ENCODE peak calls at places on chromosomes 12 and 14, in five cellular contexts. One of them, this sample, is unnamed.

GRCh38 chr14:20469242-20469889 is at the start of gene PNP:
- DNase-seq in fibroblast of lung: peak
- DNase-seq in gastrocnemius medialis: peak
- DNase-seq in GM19239: peak
- DNase-seq in mammary epithelial cell: peak
- DNase-seq in this sample: peak

GRCh38 chr14:89955022-89955414 is 488 bp upstream of the EFCAB11 start:
- DNase-seq in GM19239: no peak
- DNase-seq in fibroblast of lung: no peak
- DNase-seq in gastrocnemius medialis: no peak
- DNase-seq in mammary epithelial cell: no peak
- DNase-seq in this sample: no peak

GRCh38 chr14:93135399-93135798 is 19.7 kb upstream of the ITPK1 start:
- DNase-seq in fibroblast of lung: no peak
- DNase-seq in mammary epithelial cell: no peak
- DNase-seq in gastrocnemius medialis: no peak
- DNase-seq in GM19239: no peak
- DNase-seq in this sample: no peak

GRCh38 chr12:7935464-7935772 is 569 bp downstream of the SLC2A3 start:
- DNase-seq in mammary epithelial cell: no peak
- DNase-seq in gastrocnemius medialis: no peak
- DNase-seq in GM19239: no peak
- DNase-seq in fibroblast of lung: no peak
- DNase-seq in this sample: no peak

GRCh38 chr14:70193396-70193795 is 4.6 kb upstream of the SLC8A3 start:
- DNase-seq in GM19239: no peak
- DNase-seq in mammary epithelial cell: no peak
- DNase-seq in fibroblast of lung: no peak
- DNase-seq in gastrocnemius medialis: no peak
- DNase-seq in this sample: no peak

GRCh38 chr14:68783408-68784297 is 9.2 kb downstream of the ZFP36L1 start:
- DNase-seq in fibroblast of lung: no peak
- DNase-seq in mammary epithelial cell: no peak
- DNase-seq in GM19239: no peak
- DNase-seq in gastrocnemius medialis: no peak
- DNase-seq in this sample: no peak

GRCh38 chr14:103624860-103625259 is 4.2 kb upstream of the KLC1 start:
- DNase-seq in GM19239: no peak
- DNase-seq in mammary epithelial cell: peak
- DNase-seq in gastrocnemius medialis: peak
- DNase-seq in fibroblast of lung: peak
- DNase-seq in this sample: peak

GRCh38 chr12:51943346-51943745 is 8.2 kb upstream of the ACVR1B start:
- DNase-seq in fibroblast of lung: no peak
- DNase-seq in gastrocnemius medialis: no peak
- DNase-seq in GM19239: no peak
- DNase-seq in mammary epithelial cell: no peak
- DNase-seq in this sample: no peak

GRCh38 chr12:12561305-12562015 is 1.2 kb downstream of the DUSP16 start:
- DNase-seq in mammary epithelial cell: peak
- DNase-seq in fibroblast of lung: peak
- DNase-seq in gastrocnemius medialis: peak
- DNase-seq in GM19239: no peak
- DNase-seq in this sample: peak

GRCh38 chr14:46988312-46988711 is 336.7 kb upstream of the RPL10L start:
- DNase-seq in mammary epithelial cell: no peak
- DNase-seq in gastrocnemius medialis: no peak
- DNase-seq in GM19239: no peak
- DNase-seq in fibroblast of lung: no peak
- DNase-seq in this sample: no peak

GRCh38 chr14:61498303-61498702 is 176.9 kb downstream of the PRKCH start:
- DNase-seq in fibroblast of lung: peak
- DNase-seq in mammary epithelial cell: no peak
- DNase-seq in GM19239: no peak
- DNase-seq in gastrocnemius medialis: no peak
- DNase-seq in this sample: no peak

GRCh38 chr12:54418441-54419087 is 502 bp downstream of the ITGA5 start:
- DNase-seq in fibroblast of lung: no peak
- DNase-seq in mammary epithelial cell: no peak
- DNase-seq in gastrocnemius medialis: no peak
- DNase-seq in GM19239: no peak
- DNase-seq in this sample: no peak

GRCh38 chr12:46921754-46922113 is 95.9 kb upstream of the SLC38A4 start:
- DNase-seq in GM19239: no peak
- DNase-seq in gastrocnemius medialis: no peak
- DNase-seq in fibroblast of lung: peak
- DNase-seq in mammary epithelial cell: no peak
- DNase-seq in this sample: peak

GRCh38 chr12:113897406-113897805 is 68.7 kb downstream of the RBM19 start:
- DNase-seq in gastrocnemius medialis: no peak
- DNase-seq in mammary epithelial cell: no peak
- DNase-seq in GM19239: no peak
- DNase-seq in fibroblast of lung: no peak
- DNase-seq in this sample: no peak

GRCh38 chr12:19288603-19289244 is 150.6 kb upstream of the AEBP2 start:
- DNase-seq in mammary epithelial cell: peak
- DNase-seq in gastrocnemius medialis: no peak
- DNase-seq in GM19239: peak
- DNase-seq in fibroblast of lung: peak
- DNase-seq in this sample: peak

GRCh38 chr12:49059385-49060232 is 985 bp downstream of the KMT2D start:
- DNase-seq in fibroblast of lung: peak
- DNase-seq in mammary epithelial cell: peak
- DNase-seq in gastrocnemius medialis: no peak
- DNase-seq in GM19239: no peak
- DNase-seq in this sample: peak

GRCh38 chr12:14113031-14113430 is 131.6 kb upstream of the GRIN2B start:
- DNase-seq in gastrocnemius medialis: no peak
- DNase-seq in fibroblast of lung: no peak
- DNase-seq in mammary epithelial cell: no peak
- DNase-seq in GM19239: no peak
- DNase-seq in this sample: no peak

GRCh38 chr14:85607571-85608219 is 77.8 kb downstream of the FLRT2 start:
- DNase-seq in mammary epithelial cell: peak
- DNase-seq in fibroblast of lung: peak
- DNase-seq in GM19239: no peak
- DNase-seq in gastrocnemius medialis: no peak
- DNase-seq in this sample: peak

GRCh38 chr14:74414380-74414779 is 11.6 kb downstream of the SYNDIG1L start:
- DNase-seq in GM19239: no peak
- DNase-seq in mammary epithelial cell: no peak
- DNase-seq in gastrocnemius medialis: no peak
- DNase-seq in fibroblast of lung: no peak
- DNase-seq in this sample: no peak

GRCh38 chr12:113868365-113868764 is 97.8 kb downstream of the RBM19 start:
- DNase-seq in gastrocnemius medialis: no peak
- DNase-seq in GM19239: no peak
- DNase-seq in fibroblast of lung: no peak
- DNase-seq in mammary epithelial cell: no peak
- DNase-seq in this sample: no peak

GRCh38 chr12:3491938-3492867 is 1.2 kb downstream of the PRMT8 start:
- DNase-seq in GM19239: peak
- DNase-seq in fibroblast of lung: peak
- DNase-seq in mammary epithelial cell: peak
- DNase-seq in gastrocnemius medialis: no peak
- DNase-seq in this sample: peak

GRCh38 chr14:59202031-59202430 is 13.6 kb downstream of the DAAM1 start:
- DNase-seq in GM19239: no peak
- DNase-seq in mammary epithelial cell: no peak
- DNase-seq in fibroblast of lung: no peak
- DNase-seq in gastrocnemius medialis: no peak
- DNase-seq in this sample: no peak

GRCh38 chr12:50024227-50024626 is 1.1 kb downstream of the RACGAP1 start:
- DNase-seq in mammary epithelial cell: no peak
- DNase-seq in GM19239: no peak
- DNase-seq in gastrocnemius medialis: no peak
- DNase-seq in fibroblast of lung: no peak
- DNase-seq in this sample: no peak

GRCh38 chr12:53676715-53677611 is 1.1 kb upstream of the ATP5MC2 start:
- DNase-seq in GM19239: no peak
- DNase-seq in fibroblast of lung: peak
- DNase-seq in gastrocnemius medialis: peak
- DNase-seq in mammary epithelial cell: no peak
- DNase-seq in this sample: peak

GRCh38 chr14:71918955-71919354 is 13.3 kb upstream of the RGS6 start:
- DNase-seq in gastrocnemius medialis: no peak
- DNase-seq in fibroblast of lung: no peak
- DNase-seq in mammary epithelial cell: no peak
- DNase-seq in GM19239: no peak
- DNase-seq in this sample: no peak

GRCh38 chr14:52061890-52062289 is 7.0 kb downstream of the NID2 start:
- DNase-seq in fibroblast of lung: no peak
- DNase-seq in GM19239: no peak
- DNase-seq in gastrocnemius medialis: no peak
- DNase-seq in mammary epithelial cell: no peak
- DNase-seq in this sample: no peak

GRCh38 chr12:53930591-53931255 is 7.9 kb upstream of the HOXC13 start:
- DNase-seq in mammary epithelial cell: no peak
- DNase-seq in GM19239: no peak
- DNase-seq in fibroblast of lung: no peak
- DNase-seq in gastrocnemius medialis: no peak
- DNase-seq in this sample: no peak

GRCh38 chr12:82057770-82058169 is 298.6 kb upstream of the PPFIA2 start:
- DNase-seq in gastrocnemius medialis: no peak
- DNase-seq in mammary epithelial cell: peak
- DNase-seq in GM19239: no peak
- DNase-seq in fibroblast of lung: peak
- DNase-seq in this sample: no peak

GRCh38 chr12:21324551-21324950 is 10.2 kb downstream of the SLCO1A2 start:
- DNase-seq in mammary epithelial cell: no peak
- DNase-seq in gastrocnemius medialis: no peak
- DNase-seq in GM19239: no peak
- DNase-seq in fibroblast of lung: no peak
- DNase-seq in this sample: no peak

GRCh38 chr12:120115066-120115465 is 1.5 kb downstream of the RAB35 start:
- DNase-seq in gastrocnemius medialis: no peak
- DNase-seq in mammary epithelial cell: no peak
- DNase-seq in fibroblast of lung: peak
- DNase-seq in GM19239: no peak
- DNase-seq in this sample: no peak

GRCh38 chr14:89419973-89420482 is 3.0 kb upstream of the FOXN3 start:
- DNase-seq in gastrocnemius medialis: no peak
- DNase-seq in fibroblast of lung: no peak
- DNase-seq in mammary epithelial cell: no peak
- DNase-seq in GM19239: no peak
- DNase-seq in this sample: no peak

GRCh38 chr12:28222081-28222700 is 31.9 kb downstream of the CCDC91 start:
- DNase-seq in gastrocnemius medialis: no peak
- DNase-seq in mammary epithelial cell: no peak
- DNase-seq in fibroblast of lung: peak
- DNase-seq in GM19239: no peak
- DNase-seq in this sample: no peak

GRCh38 chr12:7497661-7498060 is 5.9 kb downstream of the CD163 start:
- DNase-seq in GM19239: no peak
- DNase-seq in fibroblast of lung: peak
- DNase-seq in mammary epithelial cell: peak
- DNase-seq in gastrocnemius medialis: no peak
- DNase-seq in this sample: no peak

GRCh38 chr12:94535614-94535932 is 75.9 kb upstream of the CEP83 start:
- DNase-seq in gastrocnemius medialis: no peak
- DNase-seq in fibroblast of lung: no peak
- DNase-seq in GM19239: no peak
- DNase-seq in mammary epithelial cell: no peak
- DNase-seq in this sample: no peak

GRCh38 chr12:16369156-16369555 is 21.7 kb downstream of the MGST1 start:
- DNase-seq in fibroblast of lung: no peak
- DNase-seq in gastrocnemius medialis: no peak
- DNase-seq in GM19239: no peak
- DNase-seq in mammary epithelial cell: peak
- DNase-seq in this sample: no peak

This sample was measured in AG08396.